ENCODE peak calls at places on chromosomes 12 and 14, in nine cellular contexts. I is ovary; O is fibroblast of mammary gland; Z is A172; H is H54; S is right atrium auricular region; U is WTC11; D is PC-3; W is naive thymus-derived CD8-positive, alpha-beta T cell. T is an unnamed sample.

GRCh38 chr14:101175731-101176534 is 272.4 kb upstream of the RTL1 start:
- DNase-seq in I (peak), O (no peak), Z (no peak), H (no peak), S (peak), U (no peak), D (no peak), W (no peak), T (no peak)

GRCh38 chr12:66829660-66830325 is 150.9 kb upstream of the GRIP1 start:
- DNase-seq in I (no peak), O (no peak), Z (no peak), H (no peak), S (no peak), U (no peak), D (no peak), W (no peak), T (no peak)

GRCh38 chr12:15225136-15225535 is 3.9 kb upstream of the RERG start:
- DNase-seq in I (no peak), O (no peak), Z (no peak), H (no peak), S (no peak), U (no peak), D (no peak), W (no peak), T (no peak)

GRCh38 chr12:65756956-65757511 is 67.2 kb upstream of the HMGA2 start:
- DNase-seq in I (no peak), O (peak), Z (no peak), H (no peak), S (no peak), U (no peak), D (peak), W (no peak), T (no peak)

GRCh38 chr12:98516184-98516873 is 939 bp downstream of the TMPO start:
- DNase-seq in I (peak), O (peak), Z (peak), H (peak), S (peak), U (peak), D (peak), W (peak), T (peak)

GRCh38 chr14:63302135-63302534 is 16.6 kb downstream of the GPHB5 start:
- DNase-seq in I (no peak), O (no peak), Z (no peak), H (no peak), S (no peak), U (no peak), D (no peak), W (no peak), T (no peak)

GRCh38 chr14:65927871-65928270 is 515.3 kb downstream of the FUT8 start:
- DNase-seq in I (no peak), O (no peak), Z (no peak), H (no peak), S (no peak), U (peak), D (no peak), W (peak), T (peak)

GRCh38 chr14:22131749-22132476 is 457.1 kb downstream of the DAD1 start:
- DNase-seq in I (no peak), O (peak), Z (peak), H (no peak), S (no peak), U (peak), D (peak), W (no peak), T (no peak)

GRCh38 chr12:62656576-62657362 is 190.1 kb downstream of the MON2 start:
- DNase-seq in I (no peak), O (no peak), Z (no peak), H (no peak), S (no peak), U (peak), D (no peak), W (no peak), T (no peak)

GRCh38 chr12:131806654-131807053 is 21.5 kb upstream of the MMP17 start:
- DNase-seq in I (no peak), O (no peak), Z (no peak), H (no peak), S (no peak), U (no peak), D (no peak), W (no peak), T (no peak)

GRCh38 chr12:6370994-6371754 is 4.2 kb downstream of the SCNN1A start:
- DNase-seq in I (no peak), O (peak), Z (peak), H (peak), S (no peak), U (peak), D (peak), W (no peak), T (peak)

GRCh38 chr12:117472983-117473382 is 111.6 kb upstream of the NOS1 start:
- DNase-seq in I (no peak), O (no peak), Z (no peak), H (no peak), S (no peak), U (peak), D (peak), W (no peak), T (no peak)

GRCh38 chr12:77062846-77063461 is 2.4 kb downstream of the E2F7 start:
- DNase-seq in I (peak), O (no peak), Z (peak), H (peak), S (no peak), U (no peak), D (peak), W (no peak), T (no peak)

GRCh38 chr14:80387563-80387981 is 176.3 kb upstream of the DIO2 start:
- DNase-seq in I (no peak), O (peak), Z (peak), H (no peak), S (no peak), U (no peak), D (no peak), W (no peak), T (no peak)

GRCh38 chr14:27730204-27730603 is 1036.4 kb upstream of the FOXG1 start:
- DNase-seq in I (no peak), O (no peak), Z (no peak), H (no peak), S (no peak), U (no peak), D (no peak), W (no peak), T (no peak)

GRCh38 chr12:19527876-19528275 is 88.6 kb downstream of the AEBP2 start:
- DNase-seq in I (no peak), O (no peak), Z (no peak), H (no peak), S (no peak), U (no peak), D (no peak), W (no peak), T (no peak)

GRCh38 chr12:27244680-27245005 is 557 bp downstream of the STK38L start:
- DNase-seq in I (no peak), O (peak), Z (no peak), H (no peak), S (no peak), U (no peak), D (peak), W (no peak), T (no peak)

GRCh38 chr14:100030441-100031153 is 34.6 kb upstream of the EVL start:
- DNase-seq in I (peak), O (peak), Z (peak), H (peak), S (no peak), U (no peak), D (peak), W (no peak), T (no peak)

GRCh38 chr14:104573930-104574329 is 5.6 kb upstream of the C14orf180 start:
- DNase-seq in I (no peak), O (no peak), Z (no peak), H (no peak), S (no peak), U (no peak), D (no peak), W (no peak), T (no peak)

T was measured in PC-9.